ENCODE peak calls at places on chromosomes 13 and 19, in eight cellular contexts. R is fibroblast of the aortic adventitia, V is tibial artery, Z is left lung, Q is AG04450, E is mucosa of descending colon, O is body of pancreas, X is right atrium auricular region. I is an unnamed sample.

GRCh38 chr19:17627921-17628320 is 60.2 kb downstream of the UNC13A start:
- DNase-seq in Q (no peak), R (no peak), E (no peak), V (no peak), Z (no peak), X (no peak), O (no peak), I (no peak)

GRCh38 chr13:97276862-97277269 is 54.7 kb downstream of the MBNL2 start:
- DNase-seq in X (no peak), O (no peak), Z (no peak), Q (no peak), V (no peak), E (no peak), R (peak), I (peak)

GRCh38 chr19:29620931-29621351 is 14.9 kb downstream of the POP4 start:
- DNase-seq in V (no peak), E (peak), X (no peak), O (no peak), Z (no peak), Q (no peak), R (no peak), I (no peak)

GRCh38 chr13:23966691-23967615 is 69.7 kb upstream of the C1QTNF9B start:
- DNase-seq in R (peak), X (no peak), O (no peak), Z (no peak), V (no peak), E (no peak), Q (no peak), I (no peak)

GRCh38 chr19:58554494-58555368 is at the start of gene CHMP2A:
- DNase-seq in X (peak), R (peak), O (peak), E (peak), V (peak), Z (peak), Q (peak), I (peak)

GRCh38 chr19:52665529-52665928 is 27.4 kb upstream of the ZNF83 start:
- DNase-seq in O (no peak), Z (no peak), Q (no peak), V (no peak), X (no peak), E (no peak), R (no peak), I (peak)

GRCh38 chr13:30421093-30422055 is 919 bp upstream of the UBE2L5 start:
- DNase-seq in V (peak), Q (peak), Z (peak), X (peak), E (peak), O (peak), R (peak), I (peak)

GRCh38 chr19:50531171-50531612 is 17.5 kb upstream of the ASPDH start:
- DNase-seq in Z (no peak), Q (no peak), O (no peak), E (no peak), X (no peak), R (no peak), V (no peak), I (no peak)

GRCh38 chr19:343451-343931 is 1.1 kb downstream of the MIER2 start:
- DNase-seq in E (no peak), R (peak), O (no peak), X (no peak), Z (no peak), Q (no peak), V (no peak), I (no peak)

GRCh38 chr19:2464389-2464788 is 7.6 kb upstream of the LMNB2 start:
- DNase-seq in Q (no peak), O (no peak), R (no peak), Z (no peak), E (no peak), X (no peak), V (no peak), I (no peak)

GRCh38 chr13:45104294-45104693 is 16.0 kb upstream of the GTF2F2 start:
- DNase-seq in E (no peak), V (no peak), Q (no peak), R (no peak), Z (no peak), O (no peak), X (no peak), I (no peak)

GRCh38 chr13:31663880-31664585 is 75.3 kb upstream of the RXFP2 start:
- DNase-seq in E (no peak), Q (no peak), X (no peak), V (no peak), O (no peak), Z (no peak), R (no peak), I (no peak)

DNA sequence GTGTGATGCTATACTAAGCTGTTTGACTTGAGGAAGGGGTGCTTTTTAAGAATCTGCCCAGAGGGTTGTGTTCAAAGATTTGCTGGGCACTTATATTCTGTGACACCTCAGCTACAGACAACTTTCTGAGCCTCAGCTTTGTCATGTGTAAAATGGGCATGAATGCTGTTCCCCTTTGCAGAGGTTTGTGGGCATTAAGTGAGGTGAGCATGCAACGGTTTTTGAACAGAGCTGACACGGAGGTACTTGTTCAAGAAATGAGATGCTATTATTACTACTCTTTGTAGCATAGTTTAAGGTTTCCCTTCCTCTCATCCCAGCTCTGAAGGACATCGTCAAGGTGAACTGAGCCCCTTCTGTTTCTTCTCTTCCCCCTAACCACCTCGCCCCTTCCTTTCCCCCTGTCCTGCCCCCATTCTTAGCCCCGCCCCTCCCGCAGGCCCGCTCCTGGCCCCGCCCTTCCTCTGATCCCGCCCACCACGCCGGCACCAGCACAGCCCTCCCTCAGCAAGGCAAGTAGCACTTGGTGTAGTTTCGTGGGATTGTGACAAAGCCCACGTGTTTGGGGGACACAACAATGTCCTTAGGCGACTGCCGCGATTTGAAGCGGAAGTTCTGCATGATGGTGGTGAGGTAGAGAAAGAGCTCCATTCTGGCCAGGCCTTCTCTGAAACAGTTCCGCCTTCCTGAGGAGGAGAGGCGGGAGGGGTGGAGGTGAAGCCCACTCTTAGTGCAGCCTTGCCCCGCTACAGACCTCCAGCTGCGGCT is 26.1 kb upstream of the CYP2A7 start:
- DNase-seq in E (peak), V (no peak), Z (no peak), Q (no peak), O (peak), X (no peak), R (no peak), I (no peak)
- TF ChIP-seq CTCF in E (no peak), V (no peak), Z (no peak), Q (no peak), O (no peak), X (no peak), R (no peak), I (no peak)

GRCh38 chr13:27960362-27961226 is 8.5 kb downstream of the CDX2 start:
- DNase-seq in Z (no peak), O (peak), E (peak), R (no peak), V (no peak), Q (no peak), X (no peak), I (peak)
- TF ChIP-seq CTCF in Z (no peak), O (peak), E (peak), R (peak), V (no peak), Q (peak), X (peak), I (peak)

GRCh38 chr13:73741742-73742141 is 392.5 kb downstream of the KLF12 start:
- DNase-seq in Q (no peak), X (no peak), E (no peak), Z (no peak), R (no peak), V (no peak), O (no peak), I (no peak)
- TF ChIP-seq CTCF in Q (no peak), X (no peak), E (no peak), Z (no peak), R (no peak), V (no peak), O (no peak), I (no peak)

DNA sequence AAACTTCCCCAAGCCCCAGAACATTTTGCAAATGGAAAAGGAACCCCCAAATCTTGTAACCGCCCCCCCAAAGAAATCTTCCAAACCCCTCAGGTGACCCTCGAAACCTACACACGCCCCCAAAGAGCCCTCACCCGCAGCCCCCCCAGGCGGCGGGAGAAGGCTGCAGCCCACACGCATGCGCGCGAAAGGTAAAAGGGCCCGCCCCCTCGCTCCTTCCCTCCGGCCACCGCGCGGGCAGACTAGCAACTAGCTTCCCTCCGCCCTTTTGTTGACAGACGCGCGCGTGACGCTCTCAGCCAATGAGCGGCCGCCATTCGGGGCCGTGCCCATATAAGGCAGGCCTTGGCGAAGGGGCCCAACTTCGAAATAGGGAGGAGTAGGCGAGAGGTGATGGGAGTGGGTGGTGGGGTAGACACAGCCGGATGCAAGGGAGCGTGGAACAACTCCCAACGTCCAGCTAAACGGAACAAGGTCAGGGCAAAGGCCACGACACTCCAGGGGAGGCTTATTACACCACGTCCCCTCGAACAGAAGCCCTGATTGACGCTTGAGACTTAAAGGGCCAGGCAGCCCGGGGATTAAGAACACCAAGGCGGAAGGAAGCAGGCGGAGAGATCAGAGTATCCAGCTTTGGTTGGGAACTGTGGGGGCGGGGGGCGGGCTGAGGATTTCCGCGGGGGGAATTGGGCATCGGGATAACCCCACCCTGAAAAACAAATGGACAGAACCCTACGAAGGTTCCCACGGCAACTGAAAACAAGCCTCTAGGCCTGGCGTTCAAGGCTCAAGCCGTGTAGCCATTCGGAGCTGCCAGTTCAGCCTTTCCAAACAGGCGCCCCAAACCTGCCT is 13.3 kb downstream of the FBXO46 start:
- DNase-seq in Q (peak), V (peak), R (peak), O (peak), X (peak), Z (peak), E (peak), I (peak)
- TF ChIP-seq CTCF in Q (peak), V (peak), R (peak), O (peak), X (peak), Z (peak), E (no peak), I (peak)

DNA sequence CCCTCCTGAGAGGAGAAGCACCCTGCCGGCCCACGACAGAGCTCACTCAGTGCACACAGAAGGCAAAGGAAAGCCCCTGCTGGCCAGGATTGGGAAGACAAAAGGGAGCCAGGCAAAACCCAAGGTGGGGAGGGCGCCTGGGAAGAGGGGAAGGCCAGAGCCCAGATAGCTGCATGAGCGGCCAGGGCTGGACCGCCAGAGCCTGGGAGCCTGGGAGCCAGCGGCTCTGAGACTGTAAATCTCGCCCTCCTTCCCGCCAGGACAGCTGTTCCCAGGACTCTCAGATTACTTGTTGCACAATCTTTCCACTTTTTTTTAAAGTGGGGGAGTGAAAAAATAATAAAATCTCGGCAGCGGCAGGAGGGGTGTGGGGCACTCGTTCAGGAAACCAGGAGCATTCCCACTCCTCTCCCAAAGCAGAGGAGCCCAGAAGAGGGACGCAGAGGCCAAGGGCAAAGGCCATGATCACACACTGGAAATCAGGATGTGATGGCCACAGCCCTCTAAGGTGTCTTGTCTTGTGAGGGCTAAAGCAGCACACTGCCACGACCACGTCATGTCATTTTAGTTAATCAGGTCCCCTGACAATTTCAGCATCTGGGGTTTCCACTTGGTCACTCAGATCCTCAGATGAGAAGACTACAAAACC is 19.6 kb upstream of the EPHX3 start:
- DNase-seq in Z (peak), X (peak), E (peak), O (peak), Q (peak), R (peak), V (peak), I (peak)
- TF ChIP-seq CTCF in Z (peak), X (peak), E (no peak), O (peak), Q (peak), R (peak), V (peak), I (peak)